ENCODE peak calls at places on chromosomes 11 and 22, in nine cellular contexts. Z is GM23248, E is IMR-90, C is fibroblast of lung, G is HCT116, A is neural progenitor cell, B is PC-3, J is mesendoderm, W is neuronal stem cell. U is an unnamed sample.

GRCh38 chr11:46369458-46370152 is 11.9 kb upstream of the MDK start:
- DNase-seq in Z (peak), E (peak), C (peak), G (peak), A (peak), B (peak), J (peak), W (no peak), U (no peak)

GRCh38 chr11:59222464-59223065 is 9.8 kb upstream of the MPEG1 start:
- DNase-seq in Z (no peak), E (no peak), C (no peak), G (no peak), A (no peak), B (no peak), J (no peak), W (no peak), U (no peak)

GRCh38 chr22:23401111-23401909 is 178.8 kb downstream of the IGLL1 start:
- DNase-seq in Z (peak), E (peak), C (no peak), G (no peak), A (no peak), B (no peak), J (peak), W (no peak), U (no peak)

GRCh38 chr11:11324090-11324489 is 29.0 kb downstream of the CSNK2A3 start:
- DNase-seq in Z (peak), E (peak), C (no peak), G (no peak), A (no peak), B (peak), J (no peak), W (no peak), U (no peak)

GRCh38 chr11:93608280-93608862 is 53.1 kb upstream of the CEP295 start:
- DNase-seq in Z (no peak), E (no peak), C (no peak), G (no peak), A (no peak), B (peak), J (no peak), W (no peak), U (no peak)

GRCh38 chr11:9861860-9862725 is 198.2 kb downstream of the SWAP70 start:
- DNase-seq in Z (peak), E (peak), C (peak), G (peak), A (peak), B (peak), J (peak), W (peak), U (peak)

GRCh38 chr11:3074912-3075589 is 17.8 kb upstream of the CARS1 start:
- DNase-seq in Z (no peak), E (no peak), C (no peak), G (no peak), A (no peak), B (peak), J (no peak), W (no peak), U (no peak)

GRCh38 chr11:60974726-60975125 is 3.2 kb downstream of the CD6 start:
- DNase-seq in Z (no peak), E (no peak), C (no peak), G (no peak), A (no peak), B (no peak), J (no peak), W (no peak), U (no peak)

GRCh38 chr11:44833869-44834452 is 107.2 kb downstream of the TSPAN18 start:
- DNase-seq in Z (no peak), E (no peak), C (no peak), G (no peak), A (peak), B (peak), J (peak), W (peak), U (peak)

GRCh38 chr22:36227806-36228205 is 11.5 kb downstream of the APOL2 start:
- DNase-seq in Z (no peak), E (no peak), C (no peak), G (no peak), A (no peak), B (no peak), J (no peak), W (no peak), U (no peak)

GRCh38 chr11:107457205-107457557 is 444 bp downstream of the CWF19L2 start:
- DNase-seq in Z (peak), E (peak), C (no peak), G (no peak), A (peak), B (no peak), J (peak), W (no peak), U (no peak)

GRCh38 chr11:113488931-113489351 is 13.7 kb upstream of the DRD2 start:
- DNase-seq in Z (peak), E (no peak), C (no peak), G (no peak), A (no peak), B (peak), J (no peak), W (no peak), U (no peak)

GRCh38 chr11:95229199-95230053 is 1.6 kb downstream of the SESN3 start:
- DNase-seq in Z (peak), E (peak), C (peak), G (no peak), A (no peak), B (no peak), J (no peak), W (no peak), U (no peak)

GRCh38 chr22:40469181-40469580 is 98.8 kb downstream of the SGSM3 start:
- DNase-seq in Z (no peak), E (no peak), C (no peak), G (no peak), A (no peak), B (no peak), J (peak), W (no peak), U (no peak)

GRCh38 chr22:37566329-37566837 is 6.1 kb downstream of the CDC42EP1 start:
- DNase-seq in Z (no peak), E (no peak), C (no peak), G (no peak), A (no peak), B (no peak), J (no peak), W (no peak), U (no peak)

GRCh38 chr11:71145368-71145767 is 107.0 kb downstream of the SHANK2 start:
- DNase-seq in Z (no peak), E (no peak), C (no peak), G (no peak), A (no peak), B (no peak), J (no peak), W (no peak), U (no peak)

GRCh38 chr11:47605921-47606320 is 11.7 kb upstream of the C1QTNF4 start:
- DNase-seq in Z (no peak), E (no peak), C (no peak), G (no peak), A (no peak), B (no peak), J (no peak), W (no peak), U (no peak)

GRCh38 chr22:19524170-19525115 is at the start of gene CLDN5:
- DNase-seq in Z (peak), E (no peak), C (peak), G (no peak), A (peak), B (no peak), J (peak), W (peak), U (no peak)

GRCh38 chr11:19498986-19499669 is 213.5 kb upstream of the NAV2 start:
- DNase-seq in Z (peak), E (peak), C (peak), G (no peak), A (no peak), B (no peak), J (peak), W (no peak), U (no peak)

GRCh38 chr22:50525991-50526848 is 822 bp upstream of the SCO2 start:
- DNase-seq in Z (peak), E (peak), C (peak), G (no peak), A (peak), B (peak), J (peak), W (peak), U (no peak)

GRCh38 chr11:60869451-60869825 is 2.1 kb downstream of the ZP1 start:
- DNase-seq in Z (no peak), E (no peak), C (no peak), G (no peak), A (no peak), B (no peak), J (no peak), W (no peak), U (no peak)

GRCh38 chr22:20495861-20496681 is 476 bp upstream of the KLHL22 start:
- DNase-seq in Z (peak), E (peak), C (peak), G (peak), A (peak), B (peak), J (peak), W (peak), U (peak)

GRCh38 chr22:48705159-48705916 is 1122.3 kb downstream of the BRD1 start:
- DNase-seq in Z (no peak), E (no peak), C (no peak), G (no peak), A (peak), B (no peak), J (no peak), W (no peak), U (no peak)

GRCh38 chr11:77171885-77172665 is 44.0 kb downstream of the MYO7A start:
- DNase-seq in Z (no peak), E (no peak), C (no peak), G (no peak), A (peak), B (no peak), J (peak), W (peak), U (peak)

GRCh38 chr11:78138694-78139421 is 568 bp downstream of the ALG8 start:
- DNase-seq in Z (peak), E (peak), C (no peak), G (peak), A (peak), B (peak), J (peak), W (peak), U (no peak)

GRCh38 chr11:42890773-42891172 is 421.0 kb upstream of the API5 start:
- DNase-seq in Z (no peak), E (no peak), C (no peak), G (no peak), A (no peak), B (no peak), J (no peak), W (no peak), U (no peak)
- H3K9ac ChIP-seq in Z (no peak), E (no peak), C (no peak), G (no peak), A (no peak), B (no peak), J (no peak), W (no peak), U (no peak)

GRCh38 chr11:123188508-123189165 is 6.4 kb downstream of the CLMP start:
- DNase-seq in Z (peak), E (peak), C (peak), G (no peak), A (peak), B (peak), J (peak), W (no peak), U (no peak)
- H3K9ac ChIP-seq in Z (peak), E (peak), C (peak), G (no peak), A (no peak), B (peak), J (peak), W (no peak), U (no peak)

GRCh38 chr22:17130199-17130598 is 9.0 kb upstream of the TMEM121B start:
- DNase-seq in Z (peak), E (peak), C (no peak), G (no peak), A (no peak), B (no peak), J (no peak), W (no peak), U (no peak)

GRCh38 chr22:17131686-17132085 is 10.5 kb upstream of the TMEM121B start:
- DNase-seq in Z (no peak), E (no peak), C (no peak), G (no peak), A (peak), B (no peak), J (peak), W (no peak), U (no peak)

GRCh38 chr22:17133137-17133536 is 12.0 kb upstream of the TMEM121B start:
- DNase-seq in Z (no peak), E (no peak), C (no peak), G (no peak), A (no peak), B (no peak), J (no peak), W (no peak), U (no peak)

GRCh38 chr22:17135153-17135760 is 14.1 kb upstream of the TMEM121B start:
- DNase-seq in Z (no peak), E (no peak), C (no peak), G (no peak), A (no peak), B (no peak), J (no peak), W (no peak), U (no peak)

GRCh38 chr22:17132112-17132511 is 11.0 kb upstream of the TMEM121B start:
- DNase-seq in Z (no peak), E (no peak), C (no peak), G (no peak), A (no peak), B (no peak), J (no peak), W (no peak), U (no peak)
- H3K9ac ChIP-seq in Z (no peak), E (no peak), C (no peak), G (no peak), A (no peak), B (no peak), J (no peak), W (no peak), U (no peak)

GRCh38 chr11:130455493-130456127 is 7.2 kb downstream of the ADAMTS15 start:
- DNase-seq in Z (no peak), E (no peak), C (no peak), G (no peak), A (no peak), B (no peak), J (no peak), W (no peak), U (no peak)
- H3K9ac ChIP-seq in Z (no peak), E (no peak), C (no peak), G (no peak), A (no peak), B (no peak), J (no peak), W (no peak), U (no peak)

U was measured in NT2/D1.